ENCODE peak calls at places on chromosomes 4 and X, in six cellular contexts. R is A549, D is K562, L is GM12878, Y is HepG2, P is endothelial cell of umbilical vein. W is an unnamed sample.
A peak's percentile ranks its signal among the peaks of the same experiment; 100 is the strongest.

GRCh38 chr4:159046683-159047082 is 56.2 kb upstream of the RAPGEF2 start:
- DNase-seq in R (no peak), D (peak; percentile 30), L (no peak), Y (peak; percentile 87), P (no peak), W (no peak)

GRCh38 chr4:6275351-6275750 is 5.7 kb downstream of the WFS1 start:
- DNase-seq in R (no peak), D (no peak), L (no peak), Y (no peak), P (no peak), W (no peak)

GRCh38 chrX:10620121-10620699 is at the start of gene MID1:
- DNase-seq in R (peak; percentile 68), D (peak; percentile 5), L (no peak), Y (no peak), P (peak; percentile 83), W (no peak)

GRCh38 chr4:81635747-81636146 is 164.0 kb upstream of the RASGEF1B start:
- DNase-seq in R (no peak), D (no peak), L (peak; percentile 31), Y (no peak), P (no peak), W (peak; percentile 73)

GRCh38 chr4:153763404-153763803 is 3.6 kb upstream of the RNF175 start:
- DNase-seq in R (no peak), D (no peak), L (no peak), Y (no peak), P (no peak), W (peak; percentile 53)

GRCh38 chr4:71268156-71268555 is 70.7 kb upstream of the SLC4A4 start:
- DNase-seq in R (no peak), D (no peak), L (no peak), Y (no peak), P (no peak), W (no peak)

GRCh38 chr4:80133240-80133783 is 60.3 kb upstream of the ANTXR2 start:
- DNase-seq in R (no peak), D (no peak), L (no peak), Y (no peak), P (no peak), W (no peak)

GRCh38 chr4:18020145-18020670 is 1.3 kb downstream of the LCORL start:
- DNase-seq in R (no peak), D (peak; percentile 9), L (no peak), Y (no peak), P (peak; percentile 27), W (peak; percentile 66)

GRCh38 chr4:166274136-166274761 is 401.2 kb downstream of the TLL1 start:
- DNase-seq in R (no peak), D (no peak), L (no peak), Y (no peak), P (no peak), W (no peak)

GRCh38 chr4:65508169-65508568 is 162.1 kb downstream of the EPHA5 start:
- DNase-seq in R (no peak), D (no peak), L (no peak), Y (no peak), P (peak; percentile 90), W (no peak)

GRCh38 chr4:107117726-107118125 is 81.6 kb upstream of the DKK2 start:
- DNase-seq in R (no peak), D (no peak), L (no peak), Y (no peak), P (peak; percentile 46), W (no peak)

GRCh38 chrX:25070038-25070437 is 54.3 kb upstream of the ARX start:
- DNase-seq in R (no peak), D (no peak), L (no peak), Y (no peak), P (no peak), W (no peak)

GRCh38 chrX:53654378-53654777 is 32.1 kb downstream of the HUWE1 start:
- DNase-seq in R (no peak), D (no peak), L (no peak), Y (no peak), P (no peak), W (no peak)

GRCh38 chrX:136879001-136879667 is 1.4 kb downstream of the RBMX start:
- DNase-seq in R (no peak), D (no peak), L (no peak), Y (no peak), P (no peak), W (no peak)

GRCh38 chr4:7915875-7916242 is 23.8 kb downstream of the AFAP1 start:
- DNase-seq in R (no peak), D (no peak), L (no peak), Y (no peak), P (no peak), W (no peak)

GRCh38 chr4:84529169-84529751 is 30.2 kb upstream of the NKX6-1 start:
- DNase-seq in R (peak; percentile 13), D (peak; percentile 16), L (no peak), Y (peak; percentile 16), P (peak; percentile 29), W (peak; percentile 32)

GRCh38 chr4:5757536-5757935 is 46.5 kb downstream of the EVC start:
- DNase-seq in R (no peak), D (no peak), L (no peak), Y (no peak), P (no peak), W (no peak)

GRCh38 chrX:39811391-39811790 is 286.4 kb downstream of the BCOR start:
- DNase-seq in R (no peak), D (no peak), L (no peak), Y (no peak), P (no peak), W (no peak)

GRCh38 chr4:180909279-180909678 is 1333.9 kb upstream of the TENM3 start:
- DNase-seq in R (no peak), D (no peak), L (no peak), Y (no peak), P (no peak), W (peak; percentile 22)

GRCh38 chr4:100823066-100823992 is 305.5 kb upstream of the EMCN start:
- DNase-seq in R (no peak), D (no peak), L (peak; percentile 68), Y (peak; percentile 82), P (no peak), W (no peak)

GRCh38 chr4:85720736-85721135 is 245.8 kb downstream of the ARHGAP24 start:
- DNase-seq in R (peak; percentile 17), D (no peak), L (no peak), Y (peak; percentile 7), P (no peak), W (no peak)

GRCh38 chrX:13026877-13027652 is 17.4 kb downstream of the FAM9C start:
- DNase-seq in R (no peak), D (no peak), L (no peak), Y (no peak), P (no peak), W (peak; percentile 34)

GRCh38 chrX:1462596-1463251 is 10.0 kb upstream of the ASMTL start:
- DNase-seq in R (no peak), D (peak; percentile 30), L (no peak), Y (no peak), P (peak; percentile 85), W (no peak)

GRCh38 chr4:64230709-64231310 is 178.4 kb downstream of the TECRL start:
- DNase-seq in R (no peak), D (no peak), L (no peak), Y (no peak), P (no peak), W (peak; percentile 36)

GRCh38 chrX:106300239-106300638 is 132.1 kb downstream of the PWWP3B start:
- DNase-seq in R (no peak), D (no peak), L (no peak), Y (peak; percentile 44), P (no peak), W (no peak)
- TF ChIP-seq MYC in R (no peak), D (no peak), L (no peak), Y (no peak), P (no peak), W (no peak)

DNA sequence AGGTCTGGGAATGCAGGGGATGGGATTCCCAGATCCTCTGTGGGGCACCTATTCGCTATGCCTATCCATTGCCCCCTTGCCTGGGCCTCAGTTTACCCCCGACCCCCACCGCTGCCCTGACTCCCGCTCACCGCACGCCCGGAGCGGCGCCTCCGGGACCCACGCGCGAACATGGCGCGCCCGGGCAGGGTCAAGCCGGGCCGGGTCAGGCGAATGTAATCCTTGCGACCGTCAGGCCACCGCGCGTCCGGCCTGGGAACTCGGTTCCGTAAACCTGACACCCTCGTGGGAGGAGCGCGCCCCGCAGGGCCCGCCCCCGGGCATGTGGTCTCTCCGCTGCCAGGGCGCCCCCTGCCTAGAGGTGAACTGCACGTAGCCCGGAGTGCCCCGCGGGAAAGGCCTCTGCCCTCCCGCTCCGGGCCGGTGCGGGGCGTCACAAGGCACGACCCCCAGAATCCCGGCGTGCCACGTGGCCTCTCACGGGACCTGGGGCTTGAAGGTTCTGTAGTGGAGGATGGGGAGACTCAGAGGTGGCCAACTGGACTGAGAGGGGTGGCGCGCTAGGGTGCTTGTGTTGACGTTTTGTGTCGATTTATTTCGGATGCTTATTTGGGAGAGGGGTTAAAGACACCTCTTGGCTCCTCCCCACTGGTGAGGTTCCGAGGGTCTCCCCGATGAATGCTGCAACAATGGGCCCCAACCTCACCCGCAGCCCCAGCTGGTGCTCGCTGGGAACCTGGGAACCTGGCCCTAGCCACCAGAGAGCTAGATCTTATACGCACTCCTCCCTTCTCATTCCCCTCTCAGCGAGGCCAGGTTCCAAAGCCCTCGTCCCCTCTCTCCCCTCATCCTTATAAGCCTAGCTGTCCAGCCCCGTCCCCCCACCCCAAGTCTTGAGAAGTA is at the start of gene PRICKLE3:
- DNase-seq in R (peak; percentile 60), D (peak; percentile 77), L (no peak), Y (peak; percentile 61), P (peak; percentile 55), W (peak; percentile 85)
- TF ChIP-seq CTCF in R (peak; percentile 51), D (peak; percentile 65), L (peak; percentile 39), Y (peak; percentile 84), P (peak; percentile 26), W (peak; percentile 41)

DNA sequence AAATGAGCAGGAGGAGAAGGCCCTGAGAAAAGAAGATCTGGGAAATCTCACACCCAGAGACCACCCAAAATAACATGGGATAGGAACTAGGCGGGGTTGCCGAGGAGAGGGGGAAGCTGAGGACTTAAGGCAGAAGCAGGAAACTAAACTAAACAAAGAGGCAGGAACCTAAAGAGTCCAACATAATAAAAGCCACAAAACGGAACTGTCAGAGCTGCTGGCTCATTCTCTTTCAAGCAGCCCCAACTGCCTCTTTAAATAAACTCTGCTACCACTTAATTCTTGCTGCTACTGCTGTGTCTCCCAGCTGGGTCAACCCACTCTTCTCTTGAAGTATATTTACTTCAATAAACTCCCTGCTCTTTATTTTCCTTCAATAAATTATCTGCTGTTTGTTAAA is 44.5 kb downstream of the MAGEB16 start:
- DNase-seq in R (no peak), D (no peak), L (no peak), Y (no peak), P (no peak), W (peak; percentile 69)
- TF ChIP-seq MYC in R (no peak), D (no peak), L (no peak), Y (no peak), P (no peak), W (no peak)

GRCh38 chrX:19679787-19680186 is 164.5 kb upstream of the MAP3K15 start:
- DNase-seq in R (no peak), D (no peak), L (no peak), Y (no peak), P (no peak), W (no peak)

GRCh38 chrX:19674041-19674769 is 158.9 kb upstream of the MAP3K15 start:
- DNase-seq in R (no peak), D (no peak), L (no peak), Y (peak; percentile 2), P (no peak), W (no peak)

GRCh38 chrX:19678941-19679340 is 163.6 kb upstream of the MAP3K15 start:
- DNase-seq in R (no peak), D (no peak), L (peak; percentile 13), Y (no peak), P (no peak), W (no peak)

GRCh38 chrX:19680580-19680979 is 165.3 kb upstream of the MAP3K15 start:
- DNase-seq in R (no peak), D (no peak), L (no peak), Y (no peak), P (no peak), W (no peak)

GRCh38 chrX:19677121-19677520 is 161.8 kb upstream of the MAP3K15 start:
- DNase-seq in R (no peak), D (no peak), L (no peak), Y (no peak), P (no peak), W (no peak)
- TF ChIP-seq CTCF in R (no peak), D (no peak), L (no peak), Y (no peak), P (no peak), W (no peak)